ENCODE peak calls at places on chromosomes 12 and 14, in seven cellular contexts. One of them, this sample, is unnamed.
A peak's percentile ranks its signal among the peaks of the same experiment; 100 is the strongest.

GRCh38 chr12:38890102-38890501 is 15.3 kb downstream of the CPNE8 start:
- DNase-seq in activated T-cell treated with anti-CD3 and anti-CD28 coated beads for 48 hours: no peak
- DNase-seq in stromal cell of bone marrow: no peak
- DNase-seq in mesendoderm: no peak
- DNase-seq in naive B cell: no peak
- DNase-seq in LNCaP clone FGC: peak; percentile 45
- DNase-seq in DMS53: peak; percentile 13
- DNase-seq in this sample: no peak

GRCh38 chr12:50315803-50316202 is 32.5 kb upstream of the LIMA1 start:
- DNase-seq in LNCaP clone FGC: no peak
- DNase-seq in DMS53: no peak
- DNase-seq in stromal cell of bone marrow: no peak
- DNase-seq in mesendoderm: no peak
- DNase-seq in activated T-cell treated with anti-CD3 and anti-CD28 coated beads for 48 hours: no peak
- DNase-seq in naive B cell: no peak
- DNase-seq in this sample: no peak

GRCh38 chr12:15423629-15424028 is 101.3 kb downstream of the PTPRO start:
- DNase-seq in DMS53: peak; percentile 56
- DNase-seq in naive B cell: no peak
- DNase-seq in activated T-cell treated with anti-CD3 and anti-CD28 coated beads for 48 hours: no peak
- DNase-seq in LNCaP clone FGC: no peak
- DNase-seq in mesendoderm: peak; percentile 76
- DNase-seq in stromal cell of bone marrow: peak; percentile 9
- DNase-seq in this sample: no peak

GRCh38 chr14:105241641-105242040 is 6.7 kb upstream of the BTBD6 start:
- DNase-seq in mesendoderm: no peak
- DNase-seq in activated T-cell treated with anti-CD3 and anti-CD28 coated beads for 48 hours: no peak
- DNase-seq in naive B cell: no peak
- DNase-seq in LNCaP clone FGC: no peak
- DNase-seq in DMS53: no peak
- DNase-seq in stromal cell of bone marrow: no peak
- DNase-seq in this sample: no peak

GRCh38 chr14:102825307-102826095 is 48.3 kb downstream of the TRAF3 start:
- DNase-seq in naive B cell: no peak
- DNase-seq in LNCaP clone FGC: no peak
- DNase-seq in mesendoderm: no peak
- DNase-seq in stromal cell of bone marrow: no peak
- DNase-seq in DMS53: no peak
- DNase-seq in activated T-cell treated with anti-CD3 and anti-CD28 coated beads for 48 hours: no peak
- DNase-seq in this sample: no peak

GRCh38 chr14:90820958-90821357 is 4.7 kb upstream of the TTC7B start:
- DNase-seq in activated T-cell treated with anti-CD3 and anti-CD28 coated beads for 48 hours: peak; percentile 79
- DNase-seq in mesendoderm: no peak
- DNase-seq in DMS53: peak; percentile 5
- DNase-seq in stromal cell of bone marrow: no peak
- DNase-seq in LNCaP clone FGC: no peak
- DNase-seq in naive B cell: no peak
- DNase-seq in this sample: no peak

GRCh38 chr12:123983822-123984485 is 10.9 kb downstream of the ZNF664 start:
- DNase-seq in mesendoderm: peak; percentile 84
- DNase-seq in naive B cell: peak; percentile 43
- DNase-seq in activated T-cell treated with anti-CD3 and anti-CD28 coated beads for 48 hours: no peak
- DNase-seq in DMS53: peak; percentile 80
- DNase-seq in LNCaP clone FGC: peak; percentile 39
- DNase-seq in stromal cell of bone marrow: peak; percentile 54
- DNase-seq in this sample: no peak

GRCh38 chr14:99077844-99078236 is 194.2 kb downstream of the BCL11B start:
- DNase-seq in DMS53: no peak
- DNase-seq in naive B cell: no peak
- DNase-seq in LNCaP clone FGC: no peak
- DNase-seq in mesendoderm: no peak
- DNase-seq in activated T-cell treated with anti-CD3 and anti-CD28 coated beads for 48 hours: no peak
- DNase-seq in stromal cell of bone marrow: no peak
- DNase-seq in this sample: peak; percentile 37

GRCh38 chr12:19130224-19131019 is 889 bp downstream of the PLEKHA5 start:
- DNase-seq in naive B cell: peak; percentile 7
- DNase-seq in LNCaP clone FGC: no peak
- DNase-seq in activated T-cell treated with anti-CD3 and anti-CD28 coated beads for 48 hours: peak; percentile 4
- DNase-seq in stromal cell of bone marrow: no peak
- DNase-seq in DMS53: peak; percentile 81
- DNase-seq in mesendoderm: peak; percentile 76
- DNase-seq in this sample: peak; percentile 84

GRCh38 chr12:54988402-54989054 is 4.0 kb upstream of the TESPA1 start:
- DNase-seq in DMS53: peak; percentile 84
- DNase-seq in LNCaP clone FGC: peak; percentile 48
- DNase-seq in activated T-cell treated with anti-CD3 and anti-CD28 coated beads for 48 hours: no peak
- DNase-seq in mesendoderm: no peak
- DNase-seq in naive B cell: no peak
- DNase-seq in stromal cell of bone marrow: no peak
- DNase-seq in this sample: peak; percentile 65

GRCh38 chr14:75147423-75148071 is 20.7 kb upstream of the NEK9 start:
- DNase-seq in mesendoderm: peak; percentile 98
- DNase-seq in activated T-cell treated with anti-CD3 and anti-CD28 coated beads for 48 hours: no peak
- DNase-seq in naive B cell: no peak
- DNase-seq in DMS53: no peak
- DNase-seq in LNCaP clone FGC: no peak
- DNase-seq in stromal cell of bone marrow: peak; percentile 86
- DNase-seq in this sample: peak; percentile 91

GRCh38 chr14:75542585-75543091 is 20.4 kb downstream of the BATF start:
- DNase-seq in stromal cell of bone marrow: no peak
- DNase-seq in activated T-cell treated with anti-CD3 and anti-CD28 coated beads for 48 hours: peak; percentile 82
- DNase-seq in naive B cell: peak; percentile 47
- DNase-seq in LNCaP clone FGC: no peak
- DNase-seq in DMS53: no peak
- DNase-seq in mesendoderm: peak; percentile 23
- DNase-seq in this sample: peak; percentile 84

GRCh38 chr12:64687816-64688599 is 71.2 kb downstream of the GNS start:
- DNase-seq in mesendoderm: no peak
- DNase-seq in stromal cell of bone marrow: no peak
- DNase-seq in LNCaP clone FGC: peak; percentile 71
- DNase-seq in naive B cell: no peak
- DNase-seq in DMS53: no peak
- DNase-seq in activated T-cell treated with anti-CD3 and anti-CD28 coated beads for 48 hours: no peak
- DNase-seq in this sample: no peak

GRCh38 chr14:70013269-70013873 is 134.2 kb downstream of the SMOC1 start:
- DNase-seq in activated T-cell treated with anti-CD3 and anti-CD28 coated beads for 48 hours: peak; percentile 40
- DNase-seq in LNCaP clone FGC: no peak
- DNase-seq in stromal cell of bone marrow: no peak
- DNase-seq in DMS53: peak; percentile 58
- DNase-seq in naive B cell: no peak
- DNase-seq in mesendoderm: peak; percentile 67
- DNase-seq in this sample: no peak

GRCh38 chr12:107612508-107612907 is 73.1 kb upstream of the PWP1 start:
- DNase-seq in DMS53: no peak
- DNase-seq in mesendoderm: no peak
- DNase-seq in naive B cell: no peak
- DNase-seq in activated T-cell treated with anti-CD3 and anti-CD28 coated beads for 48 hours: no peak
- DNase-seq in LNCaP clone FGC: no peak
- DNase-seq in stromal cell of bone marrow: no peak
- DNase-seq in this sample: no peak

GRCh38 chr12:754871-755562 is 2.6 kb downstream of the WNK1 start:
- DNase-seq in mesendoderm: peak; percentile 42
- DNase-seq in naive B cell: peak; percentile 29
- DNase-seq in activated T-cell treated with anti-CD3 and anti-CD28 coated beads for 48 hours: no peak
- DNase-seq in DMS53: peak; percentile 77
- DNase-seq in stromal cell of bone marrow: peak; percentile 53
- DNase-seq in LNCaP clone FGC: no peak
- DNase-seq in this sample: no peak

GRCh38 chr12:82479511-82479910 is 121.2 kb downstream of the METTL25 start:
- DNase-seq in LNCaP clone FGC: peak; percentile 58
- DNase-seq in stromal cell of bone marrow: peak; percentile 18
- DNase-seq in mesendoderm: no peak
- DNase-seq in naive B cell: no peak
- DNase-seq in DMS53: no peak
- DNase-seq in activated T-cell treated with anti-CD3 and anti-CD28 coated beads for 48 hours: no peak
- DNase-seq in this sample: no peak

GRCh38 chr12:66168410-66168809 is 1.4 kb downstream of the TMBIM4 start:
- DNase-seq in LNCaP clone FGC: no peak
- DNase-seq in DMS53: no peak
- DNase-seq in stromal cell of bone marrow: no peak
- DNase-seq in naive B cell: no peak
- DNase-seq in mesendoderm: no peak
- DNase-seq in activated T-cell treated with anti-CD3 and anti-CD28 coated beads for 48 hours: no peak
- DNase-seq in this sample: no peak

GRCh38 chr12:31887109-31887811 is 72.0 kb upstream of the RESF1 start:
- DNase-seq in activated T-cell treated with anti-CD3 and anti-CD28 coated beads for 48 hours: no peak
- DNase-seq in mesendoderm: no peak
- DNase-seq in LNCaP clone FGC: no peak
- DNase-seq in DMS53: no peak
- DNase-seq in stromal cell of bone marrow: no peak
- DNase-seq in naive B cell: peak; percentile 61
- DNase-seq in this sample: no peak

GRCh38 chr12:13103391-13104033 is at the start of gene GSG1:
- DNase-seq in naive B cell: no peak
- DNase-seq in DMS53: no peak
- DNase-seq in LNCaP clone FGC: no peak
- DNase-seq in mesendoderm: no peak
- DNase-seq in stromal cell of bone marrow: no peak
- DNase-seq in activated T-cell treated with anti-CD3 and anti-CD28 coated beads for 48 hours: peak; percentile 27
- DNase-seq in this sample: no peak

GRCh38 chr14:61355892-61356325 is 34.5 kb downstream of the PRKCH start:
- DNase-seq in mesendoderm: peak; percentile 98
- DNase-seq in activated T-cell treated with anti-CD3 and anti-CD28 coated beads for 48 hours: no peak
- DNase-seq in naive B cell: no peak
- DNase-seq in LNCaP clone FGC: peak; percentile 97
- DNase-seq in stromal cell of bone marrow: peak; percentile 59
- DNase-seq in DMS53: peak; percentile 94
- DNase-seq in this sample: peak; percentile 85

GRCh38 chr14:90641111-90642010 is 174.9 kb downstream of the TTC7B start:
- DNase-seq in stromal cell of bone marrow: no peak
- DNase-seq in mesendoderm: peak; percentile 35
- DNase-seq in LNCaP clone FGC: no peak
- DNase-seq in activated T-cell treated with anti-CD3 and anti-CD28 coated beads for 48 hours: no peak
- DNase-seq in DMS53: no peak
- DNase-seq in naive B cell: no peak
- DNase-seq in this sample: no peak

GRCh38 chr12:61487728-61488127 is 772.5 kb upstream of the USP15 start:
- DNase-seq in stromal cell of bone marrow: no peak
- DNase-seq in DMS53: no peak
- DNase-seq in mesendoderm: peak; percentile 11
- DNase-seq in activated T-cell treated with anti-CD3 and anti-CD28 coated beads for 48 hours: no peak
- DNase-seq in LNCaP clone FGC: no peak
- DNase-seq in naive B cell: no peak
- DNase-seq in this sample: no peak

GRCh38 chr12:2649201-2650030 is 145.4 kb upstream of the FKBP4 start:
- DNase-seq in naive B cell: no peak
- DNase-seq in mesendoderm: no peak
- DNase-seq in DMS53: no peak
- DNase-seq in activated T-cell treated with anti-CD3 and anti-CD28 coated beads for 48 hours: no peak
- DNase-seq in LNCaP clone FGC: no peak
- DNase-seq in stromal cell of bone marrow: no peak
- DNase-seq in this sample: no peak

GRCh38 chr14:101405171-101405883 is 156.0 kb upstream of the DIO3 start:
- DNase-seq in activated T-cell treated with anti-CD3 and anti-CD28 coated beads for 48 hours: no peak
- DNase-seq in stromal cell of bone marrow: peak; percentile 10
- DNase-seq in LNCaP clone FGC: peak; percentile 56
- DNase-seq in mesendoderm: no peak
- DNase-seq in naive B cell: no peak
- DNase-seq in DMS53: no peak
- DNase-seq in this sample: no peak

GRCh38 chr12:65658360-65658759 is 165.9 kb upstream of the HMGA2 start:
- DNase-seq in mesendoderm: no peak
- DNase-seq in DMS53: no peak
- DNase-seq in activated T-cell treated with anti-CD3 and anti-CD28 coated beads for 48 hours: no peak
- DNase-seq in naive B cell: no peak
- DNase-seq in stromal cell of bone marrow: no peak
- DNase-seq in LNCaP clone FGC: no peak
- DNase-seq in this sample: no peak

GRCh38 chr14:23577004-23577681 is 1.4 kb downstream of the JPH4 start:
- DNase-seq in activated T-cell treated with anti-CD3 and anti-CD28 coated beads for 48 hours: no peak
- DNase-seq in mesendoderm: peak; percentile 46
- DNase-seq in naive B cell: no peak
- DNase-seq in LNCaP clone FGC: no peak
- DNase-seq in DMS53: peak; percentile 73
- DNase-seq in stromal cell of bone marrow: no peak
- DNase-seq in this sample: peak; percentile 64

This sample was measured in suprapubic skin.